ENCODE peak calls at places on chromosomes 16 and 17, in six cellular contexts. One of them, this sample, is unnamed.

GRCh38 chr17:16259926-16260325 is 42.9 kb downstream of the PIGL start:
- DNase-seq in HFFc6: no peak
- DNase-seq in lung: no peak
- DNase-seq in fibroblast of lung: no peak
- DNase-seq in MCF 10A: no peak
- DNase-seq in lower leg skin: no peak
- DNase-seq in this sample: no peak

GRCh38 chr16:70156207-70156978 is 17.2 kb upstream of the CLEC18C start:
- DNase-seq in HFFc6: no peak
- DNase-seq in lung: no peak
- DNase-seq in fibroblast of lung: no peak
- DNase-seq in MCF 10A: no peak
- DNase-seq in lower leg skin: no peak
- DNase-seq in this sample: peak

GRCh38 chr16:7513429-7513828 is 180.8 kb downstream of the RBFOX1 start:
- DNase-seq in HFFc6: no peak
- DNase-seq in lung: no peak
- DNase-seq in fibroblast of lung: no peak
- DNase-seq in MCF 10A: no peak
- DNase-seq in lower leg skin: no peak
- DNase-seq in this sample: no peak

GRCh38 chr17:79982986-79983385 is 52.7 kb downstream of the TBC1D16 start:
- DNase-seq in HFFc6: no peak
- DNase-seq in lung: no peak
- DNase-seq in fibroblast of lung: no peak
- DNase-seq in MCF 10A: no peak
- DNase-seq in lower leg skin: peak
- DNase-seq in this sample: no peak

GRCh38 chr17:43530303-43531081 is 15.6 kb downstream of the ETV4 start:
- DNase-seq in HFFc6: peak
- DNase-seq in lung: peak
- DNase-seq in fibroblast of lung: peak
- DNase-seq in MCF 10A: no peak
- DNase-seq in lower leg skin: peak
- DNase-seq in this sample: no peak

GRCh38 chr17:74959826-74960738 is 12.5 kb downstream of the HID1 start:
- DNase-seq in HFFc6: peak
- DNase-seq in lung: no peak
- DNase-seq in fibroblast of lung: no peak
- DNase-seq in MCF 10A: peak
- DNase-seq in lower leg skin: no peak
- DNase-seq in this sample: no peak

GRCh38 chr17:32161506-32162365 is 19.4 kb downstream of the RHOT1 start:
- DNase-seq in HFFc6: peak
- DNase-seq in lung: no peak
- DNase-seq in fibroblast of lung: peak
- DNase-seq in MCF 10A: peak
- DNase-seq in lower leg skin: no peak
- DNase-seq in this sample: peak

GRCh38 chr17:66175892-66176291 is 16.0 kb downstream of the CEP112 start:
- DNase-seq in HFFc6: no peak
- DNase-seq in lung: no peak
- DNase-seq in fibroblast of lung: no peak
- DNase-seq in MCF 10A: no peak
- DNase-seq in lower leg skin: no peak
- DNase-seq in this sample: no peak

GRCh38 chr16:78133919-78134318 is 34.5 kb downstream of the WWOX start:
- DNase-seq in HFFc6: no peak
- DNase-seq in lung: no peak
- DNase-seq in fibroblast of lung: no peak
- DNase-seq in MCF 10A: no peak
- DNase-seq in lower leg skin: no peak
- DNase-seq in this sample: no peak

GRCh38 chr17:67125417-67125816 is 81.1 kb downstream of the CACNG1 start:
- DNase-seq in HFFc6: peak
- DNase-seq in lung: no peak
- DNase-seq in fibroblast of lung: no peak
- DNase-seq in MCF 10A: no peak
- DNase-seq in lower leg skin: no peak
- DNase-seq in this sample: no peak

GRCh38 chr17:77615672-77616242 is 342.7 kb upstream of the TNRC6C start:
- DNase-seq in HFFc6: no peak
- DNase-seq in lung: no peak
- DNase-seq in fibroblast of lung: no peak
- DNase-seq in MCF 10A: no peak
- DNase-seq in lower leg skin: peak
- DNase-seq in this sample: no peak

GRCh38 chr16:77402118-77402517 is 32.7 kb downstream of the ADAMTS18 start:
- DNase-seq in HFFc6: no peak
- DNase-seq in lung: no peak
- DNase-seq in fibroblast of lung: no peak
- DNase-seq in MCF 10A: no peak
- DNase-seq in lower leg skin: no peak
- DNase-seq in this sample: peak

GRCh38 chr16:68590201-68590994 is 51.3 kb downstream of the ZFP90 start:
- DNase-seq in HFFc6: peak
- DNase-seq in lung: peak
- DNase-seq in fibroblast of lung: peak
- DNase-seq in MCF 10A: peak
- DNase-seq in lower leg skin: peak
- DNase-seq in this sample: no peak

GRCh38 chr17:14294876-14295275 is 6.0 kb upstream of the HS3ST3B1 start:
- DNase-seq in HFFc6: no peak
- DNase-seq in lung: peak
- DNase-seq in fibroblast of lung: no peak
- DNase-seq in MCF 10A: no peak
- DNase-seq in lower leg skin: peak
- DNase-seq in this sample: no peak

GRCh38 chr17:32267690-32268205 is 2.1 kb downstream of the RHBDL3 start:
- DNase-seq in HFFc6: no peak
- DNase-seq in lung: no peak
- DNase-seq in fibroblast of lung: no peak
- DNase-seq in MCF 10A: peak
- DNase-seq in lower leg skin: no peak
- DNase-seq in this sample: no peak

GRCh38 chr17:29112780-29113295 is 67.4 kb downstream of the MYO18A start:
- DNase-seq in HFFc6: no peak
- DNase-seq in lung: no peak
- DNase-seq in fibroblast of lung: no peak
- DNase-seq in MCF 10A: peak
- DNase-seq in lower leg skin: no peak
- DNase-seq in this sample: no peak

GRCh38 chr17:40501499-40501911 is at the start of gene TNS4:
- DNase-seq in HFFc6: no peak
- DNase-seq in lung: no peak
- DNase-seq in fibroblast of lung: no peak
- DNase-seq in MCF 10A: peak
- DNase-seq in lower leg skin: peak
- DNase-seq in this sample: no peak

GRCh38 chr17:66633322-66633965 is 201.5 kb upstream of the CACNG5 start:
- DNase-seq in HFFc6: no peak
- DNase-seq in lung: no peak
- DNase-seq in fibroblast of lung: peak
- DNase-seq in MCF 10A: no peak
- DNase-seq in lower leg skin: peak
- DNase-seq in this sample: no peak

GRCh38 chr16:48911700-48912099 is 301.7 kb upstream of the N4BP1 start:
- DNase-seq in HFFc6: no peak
- DNase-seq in lung: no peak
- DNase-seq in fibroblast of lung: peak
- DNase-seq in MCF 10A: peak
- DNase-seq in lower leg skin: no peak
- DNase-seq in this sample: no peak

GRCh38 chr16:7440886-7441400 is 108.3 kb downstream of the RBFOX1 start:
- DNase-seq in HFFc6: no peak
- DNase-seq in lung: no peak
- DNase-seq in fibroblast of lung: no peak
- DNase-seq in MCF 10A: no peak
- DNase-seq in lower leg skin: no peak
- DNase-seq in this sample: no peak

GRCh38 chr17:55487727-55488436 is 23.4 kb downstream of the SMIM36 start:
- DNase-seq in HFFc6: no peak
- DNase-seq in lung: no peak
- DNase-seq in fibroblast of lung: peak
- DNase-seq in MCF 10A: peak
- DNase-seq in lower leg skin: no peak
- DNase-seq in this sample: no peak

GRCh38 chr17:49107211-49107557 is 25.4 kb upstream of the B4GALNT2 start:
- DNase-seq in HFFc6: no peak
- DNase-seq in lung: no peak
- DNase-seq in fibroblast of lung: no peak
- DNase-seq in MCF 10A: no peak
- DNase-seq in lower leg skin: no peak
- DNase-seq in this sample: no peak
- TF ChIP-seq CTCF in HFFc6: no peak
- TF ChIP-seq CTCF in lung: no peak
- TF ChIP-seq CTCF in fibroblast of lung: no peak
- TF ChIP-seq CTCF in MCF 10A: no peak
- TF ChIP-seq CTCF in lower leg skin: no peak
- TF ChIP-seq CTCF in this sample: no peak

GRCh38 chr17:82175951-82176350 is 36.7 kb downstream of the CCDC57 start:
- DNase-seq in HFFc6: no peak
- DNase-seq in lung: no peak
- DNase-seq in fibroblast of lung: no peak
- DNase-seq in MCF 10A: no peak
- DNase-seq in lower leg skin: no peak
- DNase-seq in this sample: no peak
- TF ChIP-seq CTCF in HFFc6: no peak
- TF ChIP-seq CTCF in lung: no peak
- TF ChIP-seq CTCF in fibroblast of lung: no peak
- TF ChIP-seq CTCF in MCF 10A: no peak
- TF ChIP-seq CTCF in lower leg skin: no peak
- TF ChIP-seq CTCF in this sample: no peak

GRCh38 chr16:21723532-21723931 is 59.8 kb downstream of the OTOA start:
- DNase-seq in HFFc6: no peak
- DNase-seq in lung: no peak
- DNase-seq in fibroblast of lung: no peak
- DNase-seq in MCF 10A: no peak
- DNase-seq in lower leg skin: no peak
- DNase-seq in this sample: no peak

GRCh38 chr16:21722771-21723460 is 59.1 kb downstream of the OTOA start:
- DNase-seq in HFFc6: no peak
- DNase-seq in lung: no peak
- DNase-seq in fibroblast of lung: no peak
- DNase-seq in MCF 10A: no peak
- DNase-seq in lower leg skin: peak
- DNase-seq in this sample: no peak

GRCh38 chr16:21727344-21727743 is 63.6 kb downstream of the OTOA start:
- DNase-seq in HFFc6: no peak
- DNase-seq in lung: no peak
- DNase-seq in fibroblast of lung: no peak
- DNase-seq in MCF 10A: no peak
- DNase-seq in lower leg skin: no peak
- DNase-seq in this sample: no peak
- TF ChIP-seq CTCF in HFFc6: peak
- TF ChIP-seq CTCF in lung: no peak
- TF ChIP-seq CTCF in fibroblast of lung: no peak
- TF ChIP-seq CTCF in MCF 10A: no peak
- TF ChIP-seq CTCF in lower leg skin: no peak
- TF ChIP-seq CTCF in this sample: no peak

GRCh38 chr17:56624315-56624714 is 30.8 kb downstream of the NOG start:
- DNase-seq in HFFc6: no peak
- DNase-seq in lung: no peak
- DNase-seq in fibroblast of lung: no peak
- DNase-seq in MCF 10A: no peak
- DNase-seq in lower leg skin: no peak
- DNase-seq in this sample: no peak

GRCh38 chr17:56630202-56630601 is 36.7 kb downstream of the NOG start:
- DNase-seq in HFFc6: no peak
- DNase-seq in lung: no peak
- DNase-seq in fibroblast of lung: no peak
- DNase-seq in MCF 10A: no peak
- DNase-seq in lower leg skin: no peak
- DNase-seq in this sample: no peak

GRCh38 chr17:56633681-56634080 is 40.2 kb downstream of the NOG start:
- DNase-seq in HFFc6: no peak
- DNase-seq in lung: no peak
- DNase-seq in fibroblast of lung: no peak
- DNase-seq in MCF 10A: no peak
- DNase-seq in lower leg skin: peak
- DNase-seq in this sample: no peak

GRCh38 chr17:56624947-56625346 is 31.4 kb downstream of the NOG start:
- DNase-seq in HFFc6: no peak
- DNase-seq in lung: no peak
- DNase-seq in fibroblast of lung: no peak
- DNase-seq in MCF 10A: peak
- DNase-seq in lower leg skin: no peak
- DNase-seq in this sample: no peak

DNA sequence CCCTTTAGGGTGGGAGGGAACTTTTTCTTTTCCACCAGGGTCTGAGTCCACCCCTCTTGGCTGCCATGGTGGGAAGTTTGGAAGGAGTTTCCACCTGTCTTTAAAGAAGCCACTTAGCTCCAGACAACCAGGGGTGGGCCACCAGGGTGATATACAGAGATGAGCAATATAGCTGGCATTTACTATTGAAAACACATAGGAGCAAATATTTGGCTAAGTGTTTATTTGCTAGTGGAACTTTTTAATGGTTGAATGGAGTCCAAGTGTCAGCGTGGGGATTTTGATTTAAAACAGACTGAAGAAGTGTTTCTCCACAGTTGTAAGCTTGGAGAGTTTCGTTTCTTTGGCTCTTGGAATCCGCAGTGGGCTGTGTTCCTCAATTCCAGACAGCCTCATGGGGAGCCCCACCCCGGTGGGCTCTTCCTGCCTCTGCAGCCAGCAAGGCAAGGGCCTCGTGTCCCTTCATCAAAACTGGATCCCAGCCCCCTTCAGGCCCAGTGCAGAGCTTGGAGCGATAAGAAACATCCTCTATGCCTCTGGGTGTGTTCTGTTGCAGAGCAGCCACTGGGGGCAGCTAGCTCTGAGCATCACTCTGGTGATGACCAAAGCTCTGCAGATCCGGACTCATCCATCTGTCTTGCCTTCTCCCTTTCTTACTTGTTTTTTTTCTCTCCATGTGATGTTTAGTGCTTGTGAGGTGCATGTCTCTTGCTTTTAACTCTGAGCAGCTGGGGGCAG is 36.1 kb downstream of the NOG start:
- DNase-seq in HFFc6: peak
- DNase-seq in lung: no peak
- DNase-seq in fibroblast of lung: peak
- DNase-seq in MCF 10A: no peak
- DNase-seq in lower leg skin: no peak
- DNase-seq in this sample: no peak
- TF ChIP-seq CTCF in HFFc6: peak
- TF ChIP-seq CTCF in lung: no peak
- TF ChIP-seq CTCF in fibroblast of lung: peak
- TF ChIP-seq CTCF in MCF 10A: no peak
- TF ChIP-seq CTCF in lower leg skin: no peak
- TF ChIP-seq CTCF in this sample: no peak

GRCh38 chr16:81713295-81713772 is 65.8 kb upstream of the PLCG2 start:
- DNase-seq in HFFc6: no peak
- DNase-seq in lung: no peak
- DNase-seq in fibroblast of lung: no peak
- DNase-seq in MCF 10A: no peak
- DNase-seq in lower leg skin: no peak
- DNase-seq in this sample: no peak
- TF ChIP-seq CTCF in HFFc6: peak
- TF ChIP-seq CTCF in lung: no peak
- TF ChIP-seq CTCF in fibroblast of lung: no peak
- TF ChIP-seq CTCF in MCF 10A: no peak
- TF ChIP-seq CTCF in lower leg skin: no peak
- TF ChIP-seq CTCF in this sample: no peak